ENCODE peak calls at places on chromosomes 6 and 20, in five cellular contexts. X is WTC11, G is BJ, J is choroid plexus epithelial cell, Y is fibroblast of lung. R is an unnamed sample.

GRCh38 chr6:147709396-147710272 is 201.1 kb downstream of the SAMD5 start:
- DNase-seq in X (no peak), G (no peak), J (no peak), Y (peak; percentile 57), R (no peak)

GRCh38 chr6:56101141-56101553 is 146.2 kb downstream of the COL21A1 start:
- DNase-seq in X (no peak), G (peak; percentile 96), J (peak; percentile 97), Y (peak; percentile 96), R (peak; percentile 34)

GRCh38 chr6:28003661-28004060 is 46.6 kb downstream of the OR2B6 start:
- DNase-seq in X (no peak), G (no peak), J (no peak), Y (no peak), R (no peak)

GRCh38 chr6:151523034-151523433 is 29.2 kb downstream of the CCDC170 start:
- DNase-seq in X (no peak), G (no peak), J (no peak), Y (no peak), R (no peak)

GRCh38 chr20:14062171-14062570 is 66.9 kb downstream of the MACROD2 start:
- DNase-seq in X (no peak), G (no peak), J (no peak), Y (no peak), R (no peak)

GRCh38 chr6:109793793-109794192 is 102.7 kb downstream of the FIG4 start:
- DNase-seq in X (no peak), G (peak; percentile 86), J (peak; percentile 96), Y (peak; percentile 97), R (peak; percentile 60)

GRCh38 chr6:116524236-116524635 is 12.8 kb downstream of the CALHM5 start:
- DNase-seq in X (no peak), G (no peak), J (no peak), Y (no peak), R (no peak)

GRCh38 chr20:4896971-4897497 is 104.3 kb downstream of the SLC23A2 start:
- DNase-seq in X (peak; percentile 75), G (no peak), J (no peak), Y (no peak), R (no peak)

GRCh38 chr6:116695398-116695797 is 14.4 kb downstream of the KPNA5 start:
- DNase-seq in X (no peak), G (no peak), J (peak; percentile 36), Y (no peak), R (no peak)

GRCh38 chr6:27392623-27393022 is 4.1 kb downstream of the ZNF391 start:
- DNase-seq in X (no peak), G (no peak), J (no peak), Y (no peak), R (no peak)

GRCh38 chr6:166673309-166673708 is 46.3 kb upstream of the RPS6KA2 start:
- DNase-seq in X (no peak), G (no peak), J (no peak), Y (no peak), R (no peak)

GRCh38 chr6:37547564-37548061 is 47.9 kb upstream of the CCDC167 start:
- DNase-seq in X (no peak), G (no peak), J (peak; percentile 78), Y (peak; percentile 70), R (no peak)

GRCh38 chr6:21245488-21245887 is 348.1 kb upstream of the SOX4 start:
- DNase-seq in X (no peak), G (no peak), J (no peak), Y (no peak), R (no peak)

GRCh38 chr6:28809947-28810654 is 113.7 kb downstream of the TRIM27 start:
- DNase-seq in X (no peak), G (no peak), J (peak; percentile 15), Y (no peak), R (no peak)

GRCh38 chr20:57757767-57758166 is 48.0 kb upstream of the PMEPA1 start:
- DNase-seq in X (no peak), G (no peak), J (no peak), Y (no peak), R (no peak)

GRCh38 chr20:33072362-33072761 is 7.1 kb upstream of the BPIFB4 start:
- DNase-seq in X (no peak), G (no peak), J (no peak), Y (no peak), R (no peak)

GRCh38 chr6:24910850-24911712 is 24.7 kb downstream of the RIPOR2 start:
- DNase-seq in X (peak; percentile 69), G (peak; percentile 37), J (peak; percentile 47), Y (peak; percentile 67), R (peak; percentile 55)

GRCh38 chr6:157380458-157380778 is 572 bp upstream of the ZDHHC14 start:
- DNase-seq in X (peak; percentile 36), G (no peak), J (no peak), Y (no peak), R (peak; percentile 22)

GRCh38 chr6:36706339-36706738 is 8.7 kb downstream of the RAB44 start:
- DNase-seq in X (no peak), G (no peak), J (no peak), Y (no peak), R (no peak)

GRCh38 chr6:159118941-159119340 is 50.3 kb upstream of the FNDC1 start:
- DNase-seq in X (no peak), G (no peak), J (no peak), Y (no peak), R (no peak)

GRCh38 chr6:159117031-159117430 is 52.2 kb upstream of the FNDC1 start:
- DNase-seq in X (no peak), G (peak; percentile 36), J (peak; percentile 60), Y (peak; percentile 13), R (no peak)

GRCh38 chr6:159116343-159116742 is 52.9 kb upstream of the FNDC1 start:
- DNase-seq in X (no peak), G (no peak), J (no peak), Y (no peak), R (no peak)

GRCh38 chr6:159119835-159120234 is 49.4 kb upstream of the FNDC1 start:
- DNase-seq in X (no peak), G (no peak), J (no peak), Y (no peak), R (no peak)

DNA sequence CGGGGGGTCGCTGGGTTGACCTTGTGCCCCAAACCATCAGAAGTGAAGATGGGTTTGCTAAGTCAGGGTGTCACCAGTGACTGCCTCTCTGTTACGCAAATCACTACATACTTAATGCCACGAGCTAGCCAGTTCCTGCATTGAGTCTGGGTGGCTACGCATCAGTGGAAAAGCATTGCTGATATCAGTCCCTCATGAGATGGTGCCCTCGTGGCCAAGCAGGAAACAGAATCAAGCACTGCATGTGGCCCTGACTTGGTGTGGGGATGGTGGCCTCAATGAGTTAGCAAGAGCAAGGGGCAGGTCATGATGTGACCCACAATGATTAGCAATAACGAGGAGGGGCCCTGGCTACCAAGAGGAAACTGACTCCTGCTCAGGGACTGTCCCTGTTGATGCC is 51.7 kb upstream of the FNDC1 start:
- DNase-seq in X (no peak), G (no peak), J (no peak), Y (no peak), R (no peak)
- TF ChIP-seq CTCF in X (no peak), G (no peak), J (no peak), Y (no peak), R (no peak)

DNA sequence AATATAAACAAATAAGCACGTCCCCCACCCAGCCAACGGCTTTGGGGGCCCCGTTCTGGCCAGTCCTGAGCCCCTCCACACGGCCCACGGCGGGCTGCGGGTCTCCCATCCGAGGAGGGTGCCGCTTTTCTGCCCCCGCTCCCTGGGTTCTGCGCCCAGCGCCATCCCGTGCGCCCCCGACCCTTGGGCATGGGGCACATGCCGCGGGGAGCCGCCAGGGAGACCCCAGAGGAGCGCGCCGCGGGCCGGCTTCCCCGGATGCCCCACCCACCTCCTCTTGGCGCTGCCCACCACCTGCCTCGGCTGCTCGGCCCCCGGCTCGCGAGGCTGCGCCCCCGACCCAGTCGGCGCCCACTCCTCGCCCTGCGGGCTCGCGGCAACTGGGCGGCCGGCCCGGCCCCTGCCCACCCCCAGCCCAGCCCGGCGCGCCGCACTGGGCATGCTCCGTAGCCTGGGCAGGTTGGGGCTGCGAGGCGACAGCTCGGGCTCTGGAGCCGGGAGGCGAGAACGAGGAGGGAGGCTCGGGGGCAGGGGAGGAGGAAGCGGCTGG is 580 bp upstream of the PLCB4 start:
- DNase-seq in X (peak; percentile 70), G (no peak), J (no peak), Y (peak; percentile 56), R (peak; percentile 54)
- TF ChIP-seq CTCF in X (no peak), G (no peak), J (no peak), Y (no peak), R (no peak)

DNA sequence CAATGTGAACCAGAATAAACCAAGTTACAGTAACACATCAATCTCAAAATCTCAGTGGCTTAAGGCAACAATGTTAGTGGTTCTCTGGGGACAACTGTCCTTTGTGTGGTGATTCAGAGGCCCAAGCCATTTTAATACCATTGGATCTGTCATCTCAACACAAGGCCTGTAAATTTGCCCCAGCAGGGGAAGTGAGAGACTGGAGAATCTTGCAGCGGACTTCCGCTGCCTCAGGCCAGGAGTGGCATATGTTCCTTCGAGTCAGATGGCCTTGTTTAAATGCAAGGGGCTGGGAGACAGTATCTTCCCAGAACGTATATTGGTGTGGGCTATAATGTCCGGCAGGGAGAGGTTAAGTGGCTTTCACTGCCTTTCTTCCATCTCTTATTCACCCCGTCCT is 126.0 kb downstream of the CD83 start:
- DNase-seq in X (no peak), G (no peak), J (no peak), Y (no peak), R (no peak)
- TF ChIP-seq CTCF in X (no peak), G (no peak), J (no peak), Y (no peak), R (no peak)

GRCh38 chr6:8069887-8070286 is 5.7 kb upstream of the BLOC1S5 start:
- DNase-seq in X (no peak), G (no peak), J (no peak), Y (no peak), R (no peak)
- TF ChIP-seq CTCF in X (no peak), G (no peak), J (no peak), Y (no peak), R (no peak)

DNA sequence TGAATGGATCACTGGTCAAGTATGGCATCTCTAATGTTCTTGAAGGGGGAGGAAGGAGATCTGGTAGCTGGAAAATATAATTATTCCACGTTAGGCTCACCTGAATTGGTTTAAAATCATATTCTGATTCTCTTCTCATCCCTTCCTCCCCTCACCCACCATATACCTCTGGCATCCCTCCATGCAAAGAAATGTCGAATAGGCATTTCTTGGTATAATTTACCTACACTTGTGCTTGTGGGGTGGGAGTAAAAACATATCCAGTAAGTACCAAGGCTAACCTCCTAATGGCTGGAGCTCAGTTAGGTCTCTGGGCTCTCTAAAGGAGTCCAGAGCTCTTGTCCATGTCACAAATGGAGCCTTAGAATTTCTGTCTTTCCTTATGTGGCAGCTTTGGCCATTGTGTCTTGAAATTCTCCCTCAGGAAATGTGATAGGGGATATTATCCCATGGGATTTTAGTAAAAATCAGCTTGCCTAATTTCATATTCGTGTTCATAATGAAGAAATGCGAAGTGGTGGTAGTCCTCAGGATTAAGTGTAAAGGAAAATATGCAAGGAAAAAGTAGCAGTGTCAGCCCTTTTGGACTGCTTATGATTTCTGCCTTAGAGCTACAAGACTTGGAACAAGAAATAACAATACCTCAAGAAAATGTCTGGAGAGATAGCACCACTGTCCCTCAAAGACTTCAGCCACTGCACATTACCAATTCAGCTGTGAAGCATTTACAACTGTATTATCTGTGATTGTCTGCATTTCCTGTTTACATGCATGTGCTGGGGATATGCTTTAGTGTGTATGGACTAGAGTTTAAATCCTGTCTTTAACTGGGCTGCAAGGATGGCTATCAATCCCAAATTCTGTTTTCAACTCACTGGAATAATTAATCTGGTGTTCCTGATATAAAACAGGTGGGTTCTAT is 12.3 kb downstream of the TAF11 start:
- DNase-seq in X (no peak), G (no peak), J (no peak), Y (no peak), R (no peak)
- TF ChIP-seq CTCF in X (no peak), G (no peak), J (no peak), Y (no peak), R (no peak)

R was measured in Calu3.